ENCODE peak calls at places on chromosomes 4 and X, in nine cellular contexts. J is PC-3, Z is left ventricle myocardium inferior, U is pancreas, I is ascending aorta, C is AG04450, N is neural progenitor cell, S is GM12865, T is endodermal cell. V is an unnamed sample.

GRCh38 chr4:114116861-114117260 is 137.4 kb upstream of the ARSJ start:
- DNase-seq in U (no peak), N (no peak), J (no peak), S (no peak), T (no peak), I (no peak), Z (no peak), C (no peak), V (no peak)

GRCh38 chrX:10574663-10575062 is 45.7 kb downstream of the MID1 start:
- DNase-seq in Z (no peak), S (no peak), T (no peak), C (no peak), N (no peak), J (peak), U (no peak), I (no peak), V (no peak)

GRCh38 chrX:136468391-136469103 is 19.2 kb upstream of the BRS3 start:
- DNase-seq in S (no peak), U (no peak), C (no peak), N (no peak), I (no peak), J (peak), T (no peak), Z (no peak), V (no peak)

GRCh38 chrX:68942141-68942540 is 113.3 kb downstream of the EFNB1 start:
- DNase-seq in I (peak), C (no peak), T (peak), U (no peak), J (no peak), Z (no peak), N (no peak), S (no peak), V (no peak)

GRCh38 chr4:153465583-153465921 is 608 bp upstream of the TMEM131L start:
- DNase-seq in S (peak), J (peak), T (no peak), Z (peak), C (no peak), U (peak), I (peak), N (peak), V (peak)

GRCh38 chrX:22376369-22376768 is 103.7 kb downstream of the CBLL2 start:
- DNase-seq in U (no peak), J (peak), N (no peak), S (no peak), T (no peak), Z (no peak), I (no peak), C (no peak), V (no peak)

GRCh38 chr4:108619372-108620100 is 840 bp upstream of the RPL34 start:
- DNase-seq in I (no peak), S (no peak), C (no peak), U (no peak), T (peak), Z (no peak), J (no peak), N (no peak), V (no peak)

GRCh38 chr4:52822583-52823477 is 39.3 kb upstream of the RASL11B start:
- DNase-seq in U (no peak), Z (no peak), J (peak), T (no peak), S (no peak), N (no peak), C (peak), I (no peak), V (no peak)

GRCh38 chrX:76279007-76279406 is 106.1 kb downstream of the PBDC1 start:
- DNase-seq in C (peak), T (peak), U (peak), N (peak), Z (peak), S (peak), I (no peak), J (peak), V (peak)

GRCh38 chr4:41256740-41257256 is at the start of gene UCHL1:
- DNase-seq in S (peak), I (peak), U (peak), N (peak), T (peak), Z (peak), J (no peak), C (peak), V (peak)

GRCh38 chrX:153865321-153865580 is 20.7 kb downstream of the L1CAM start:
- DNase-seq in I (peak), N (no peak), C (no peak), Z (no peak), U (no peak), T (no peak), J (no peak), S (no peak), V (no peak)

GRCh38 chr4:85825937-85826678 is 351.2 kb downstream of the ARHGAP24 start:
- DNase-seq in U (peak), Z (no peak), T (peak), J (peak), S (peak), C (peak), N (peak), I (peak), V (peak)

GRCh38 chr4:26787461-26788340 is 72.9 kb upstream of the STIM2 start:
- DNase-seq in T (peak), N (peak), U (peak), S (peak), J (peak), I (no peak), Z (peak), C (no peak), V (no peak)

DNA sequence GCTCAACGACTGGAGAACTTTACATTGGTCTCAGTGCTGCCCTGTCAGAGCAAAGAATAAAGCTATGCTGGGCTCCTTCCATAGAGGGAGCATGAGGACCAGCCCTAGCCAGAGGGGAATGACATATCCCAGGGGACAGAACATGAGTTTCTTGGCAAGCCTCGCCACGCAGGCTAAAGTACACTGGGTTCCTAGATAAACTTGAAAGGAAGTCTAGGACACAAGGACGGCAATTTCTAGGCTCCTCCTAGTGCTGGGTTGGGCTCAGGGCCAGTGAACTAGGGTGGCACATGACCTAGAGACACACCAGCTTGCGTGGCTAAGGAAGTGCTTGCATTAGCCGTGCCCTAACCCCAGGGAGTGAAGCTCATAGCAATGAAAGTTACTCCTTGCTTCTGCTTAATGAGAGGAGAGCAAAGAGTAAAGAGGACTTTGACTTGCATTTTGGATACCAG is 141.0 kb downstream of the MAB21L2 start:
- DNase-seq in N (peak), J (peak), S (no peak), Z (peak), C (no peak), U (peak), I (peak), T (peak), V (no peak)
- TF ChIP-seq CTCF in N (no peak), J (no peak), S (no peak), Z (peak), C (no peak), U (no peak), I (peak), T (peak), V (no peak)

DNA sequence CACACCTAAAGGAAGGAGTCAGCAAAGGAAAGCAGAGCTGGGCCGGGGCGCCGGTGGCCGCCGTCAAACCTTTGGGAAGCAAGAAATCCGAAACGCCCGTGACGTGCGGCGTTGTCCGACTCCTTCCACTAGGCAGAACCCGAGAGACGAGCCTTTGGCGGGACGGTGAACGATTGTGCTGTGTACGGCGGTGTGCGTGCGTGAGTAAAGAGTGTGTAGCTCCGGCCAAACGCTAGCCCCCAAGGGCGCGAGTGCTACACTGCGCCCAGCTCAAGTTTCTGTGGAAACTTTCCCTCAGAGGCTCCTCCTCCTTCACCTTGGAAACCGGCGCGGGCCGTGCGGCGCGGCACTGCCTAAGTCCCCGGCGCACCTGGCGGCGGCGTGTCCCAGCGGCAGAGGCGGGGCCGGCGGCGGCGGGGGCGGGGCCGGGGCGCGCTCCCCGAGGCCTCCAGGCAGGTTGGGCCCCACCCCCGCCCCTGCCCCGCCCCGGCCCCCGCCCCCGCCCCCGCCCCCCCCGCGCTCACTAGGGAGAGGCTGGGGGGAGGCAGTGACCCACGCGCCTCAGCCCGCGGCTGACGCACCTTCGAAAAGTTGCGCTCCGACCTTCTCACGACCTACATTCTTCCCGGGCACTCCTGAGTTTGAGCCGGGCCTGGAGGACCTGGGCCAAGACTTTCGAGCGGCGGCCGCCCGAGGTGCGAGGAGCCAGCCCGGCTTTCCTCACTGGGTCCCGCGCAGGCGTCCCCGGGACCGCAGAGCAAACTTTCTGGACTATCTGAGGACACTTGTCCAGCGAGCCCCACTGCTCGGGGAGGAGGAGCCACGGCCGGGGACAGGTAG is at the start of gene FHIP1A:
- DNase-seq in C (peak), Z (peak), T (peak), I (peak), S (peak), N (peak), J (peak), U (peak), V (peak)
- TF ChIP-seq CTCF in C (peak), Z (peak), T (no peak), I (no peak), S (no peak), N (no peak), J (no peak), U (no peak), V (peak)

GRCh38 chr4:39410415-39410814 is 3.7 kb downstream of the KLB start:
- DNase-seq in S (peak), C (no peak), U (no peak), Z (no peak), I (no peak), T (no peak), N (no peak), J (peak), V (no peak)
- TF ChIP-seq CTCF in S (peak), C (peak), U (no peak), Z (peak), I (peak), T (peak), N (peak), J (peak), V (no peak)

DNA sequence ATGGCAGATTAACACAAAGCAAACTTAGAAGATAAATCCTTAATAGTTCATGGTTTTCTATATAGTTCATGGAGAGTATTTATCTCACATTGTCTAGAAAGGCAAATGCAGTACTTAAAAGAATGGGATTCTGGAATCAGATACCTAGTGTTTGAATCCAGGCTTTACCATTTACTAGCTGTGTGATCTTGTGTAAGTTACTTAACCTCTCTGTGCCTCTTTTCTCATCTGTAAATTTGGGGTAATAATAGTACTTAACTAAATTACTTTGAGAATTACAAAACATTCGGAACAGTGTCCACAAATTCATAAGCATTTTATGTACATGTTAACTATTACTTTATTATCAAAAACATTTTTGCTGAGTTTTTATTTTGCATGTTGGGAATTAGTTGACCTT is 15.8 kb downstream of the MAGEB1 start:
- DNase-seq in Z (no peak), C (no peak), U (no peak), S (no peak), J (no peak), T (no peak), N (no peak), I (no peak), V (no peak)
- TF ChIP-seq CTCF in Z (no peak), C (no peak), U (no peak), S (no peak), J (no peak), T (no peak), N (no peak), I (no peak), V (no peak)

GRCh38 chrX:19514791-19515614 is at the start of gene MAP3K15:
- DNase-seq in U (peak), T (peak), S (peak), I (no peak), Z (peak), J (peak), C (no peak), N (peak), V (peak)
- TF ChIP-seq CTCF in U (peak), T (no peak), S (no peak), I (no peak), Z (no peak), J (no peak), C (no peak), N (peak), V (peak)

GRCh38 chr4:46645092-46645491 is 255.2 kb upstream of the GABRA2 start:
- DNase-seq in C (no peak), I (no peak), J (no peak), U (no peak), N (no peak), Z (no peak), S (no peak), T (no peak), V (no peak)

GRCh38 chr4:46649390-46649789 is 259.5 kb upstream of the GABRA2 start:
- DNase-seq in N (no peak), T (no peak), J (no peak), Z (no peak), S (no peak), U (no peak), C (no peak), I (no peak), V (no peak)

GRCh38 chr4:46653842-46654241 is 255.2 kb downstream of the COX7B2 start:
- DNase-seq in Z (no peak), J (no peak), C (no peak), U (no peak), S (no peak), T (no peak), N (no peak), I (no peak), V (no peak)

GRCh38 chr4:46648088-46648744 is 258.3 kb upstream of the GABRA2 start:
- DNase-seq in T (peak), Z (no peak), J (peak), I (no peak), S (peak), U (no peak), C (peak), N (peak), V (peak)
- TF ChIP-seq CTCF in T (peak), Z (no peak), J (peak), I (no peak), S (peak), U (no peak), C (peak), N (peak), V (peak)

GRCh38 chrX:39251995-39252394 is 450.7 kb downstream of the MID1IP1 start:
- DNase-seq in Z (no peak), N (no peak), T (no peak), S (no peak), U (no peak), J (no peak), C (no peak), I (no peak), V (no peak)

GRCh38 chrX:39249999-39250398 is 448.7 kb downstream of the MID1IP1 start:
- DNase-seq in U (no peak), S (no peak), N (no peak), Z (no peak), T (no peak), I (no peak), J (no peak), C (no peak), V (no peak)

GRCh38 chrX:39258331-39258730 is 457.1 kb downstream of the MID1IP1 start:
- DNase-seq in C (no peak), U (no peak), J (no peak), T (peak), I (no peak), N (peak), S (no peak), Z (no peak), V (no peak)

GRCh38 chrX:39248330-39248729 is 447.1 kb downstream of the MID1IP1 start:
- DNase-seq in C (no peak), Z (no peak), U (no peak), S (no peak), I (no peak), J (no peak), T (no peak), N (no peak), V (no peak)

DNA sequence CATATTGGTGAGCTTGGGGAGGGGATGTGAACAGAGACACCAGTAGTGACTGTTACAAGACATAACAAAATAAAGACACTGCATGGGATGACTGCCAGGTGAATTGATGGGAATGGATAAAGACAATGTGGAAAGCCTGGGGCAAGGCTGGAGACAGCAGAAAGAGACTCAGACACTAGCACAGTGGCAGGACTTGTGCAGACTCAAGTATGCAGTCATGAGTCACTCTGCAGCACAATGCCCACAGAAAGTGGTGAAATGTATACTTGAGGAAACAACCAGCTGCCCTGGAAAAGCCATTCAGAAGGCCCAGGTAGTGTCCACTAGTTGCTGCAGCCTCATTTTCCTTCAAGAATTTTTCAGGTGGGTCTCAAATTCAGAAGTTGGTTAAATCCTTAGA is 452.3 kb downstream of the MID1IP1 start:
- DNase-seq in I (no peak), C (no peak), U (no peak), S (no peak), J (peak), T (no peak), Z (no peak), N (no peak), V (no peak)
- TF ChIP-seq CTCF in I (no peak), C (no peak), U (no peak), S (no peak), J (no peak), T (no peak), Z (no peak), N (no peak), V (no peak)

DNA sequence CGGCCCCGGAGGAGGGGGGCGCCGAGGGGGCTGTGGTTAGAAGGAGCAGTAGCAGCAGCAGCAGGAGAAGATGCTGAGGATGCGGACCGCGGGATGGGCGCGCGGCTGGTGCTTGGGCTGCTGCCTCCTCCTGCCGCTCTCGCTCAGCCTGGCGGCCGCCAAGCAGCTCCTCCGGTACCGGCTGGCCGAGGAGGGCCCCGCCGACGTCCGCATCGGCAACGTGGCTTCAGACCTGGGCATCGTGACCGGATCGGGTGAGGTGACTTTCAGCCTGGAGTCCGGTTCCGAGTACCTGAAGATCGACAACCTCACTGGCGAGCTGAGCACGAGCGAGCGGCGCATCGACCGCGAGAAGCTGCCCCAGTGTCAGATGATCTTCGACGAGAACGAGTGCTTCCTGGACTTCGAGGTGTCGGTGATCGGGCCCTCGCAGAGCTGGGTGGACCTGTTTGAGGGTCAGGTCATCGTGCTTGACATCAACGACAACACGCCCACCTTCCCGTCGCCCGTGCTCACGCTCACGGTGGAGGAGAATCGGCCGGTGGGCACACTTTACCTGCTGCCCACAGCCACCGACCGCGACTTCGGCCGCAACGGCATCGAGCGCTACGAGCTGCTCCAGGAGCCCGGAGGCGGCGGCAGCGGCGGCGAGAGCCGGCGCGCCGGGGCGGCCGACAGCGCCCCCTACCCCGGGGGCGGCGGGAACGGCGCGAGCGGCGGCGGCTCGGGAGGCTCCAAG is 1.4 kb downstream of the PCDH7 start:
- DNase-seq in N (peak), U (peak), J (peak), Z (peak), C (no peak), S (no peak), T (peak), I (peak), V (peak)
- TF ChIP-seq CTCF in N (peak), U (no peak), J (no peak), Z (peak), C (no peak), S (no peak), T (peak), I (no peak), V (peak)

GRCh38 chr4:88812420-88812819 is 114.8 kb upstream of the NAP1L5 start:
- DNase-seq in I (no peak), U (no peak), N (no peak), Z (no peak), J (no peak), C (no peak), T (no peak), S (no peak), V (no peak)

GRCh38 chr4:88817740-88818139 is 120.1 kb upstream of the NAP1L5 start:
- DNase-seq in T (no peak), I (no peak), J (no peak), U (no peak), Z (no peak), C (no peak), N (no peak), S (no peak), V (no peak)

GRCh38 chr4:88811904-88812303 is 114.3 kb upstream of the NAP1L5 start:
- DNase-seq in U (no peak), N (no peak), S (no peak), J (no peak), T (no peak), I (no peak), Z (no peak), C (no peak), V (no peak)

GRCh38 chr4:88812976-88813375 is 115.3 kb upstream of the NAP1L5 start:
- DNase-seq in S (no peak), C (no peak), T (no peak), I (no peak), N (no peak), Z (no peak), J (no peak), U (no peak), V (no peak)

GRCh38 chr4:88814043-88814617 is 116.5 kb upstream of the NAP1L5 start:
- DNase-seq in I (no peak), C (no peak), N (no peak), U (peak), Z (no peak), S (peak), J (no peak), T (peak), V (no peak)
- TF ChIP-seq CTCF in I (no peak), C (no peak), N (peak), U (peak), Z (peak), S (peak), J (no peak), T (peak), V (no peak)

GRCh38 chr4:70183168-70183939 is 12.2 kb upstream of the ODAM start:
- DNase-seq in I (no peak), T (peak), J (peak), U (no peak), Z (no peak), N (peak), S (peak), C (peak), V (peak)
- TF ChIP-seq CTCF in I (peak), T (peak), J (peak), U (no peak), Z (peak), N (peak), S (peak), C (peak), V (peak)

V was measured in neural crest cell.